ENCODE peak calls at places on chromosomes 13 and 19, in seven cellular contexts. One of them, this sample, is unnamed.

GRCh38 chr19:3162418-3163229 is 15.9 kb upstream of the S1PR4 start:
- DNase-seq in Panc1: no peak
- DNase-seq in amniotic stem cell: no peak
- DNase-seq in K562: peak
- DNase-seq in NCI-H1092: peak
- DNase-seq in fibroblast of pulmonary artery: peak
- DNase-seq in GM23248: peak
- DNase-seq in this sample: peak

GRCh38 chr13:94660695-94661324 is 51.5 kb downstream of the SOX21 start:
- DNase-seq in NCI-H1092: peak
- DNase-seq in GM23248: peak
- DNase-seq in K562: peak
- DNase-seq in Panc1: no peak
- DNase-seq in fibroblast of pulmonary artery: peak
- DNase-seq in amniotic stem cell: peak
- DNase-seq in this sample: peak

GRCh38 chr19:12825259-12826131 is 8.9 kb downstream of the RTBDN start:
- DNase-seq in fibroblast of pulmonary artery: no peak
- DNase-seq in K562: peak
- DNase-seq in amniotic stem cell: no peak
- DNase-seq in Panc1: no peak
- DNase-seq in NCI-H1092: peak
- DNase-seq in GM23248: peak
- DNase-seq in this sample: peak

GRCh38 chr19:58394821-58395219 is 636 bp upstream of the RNF225 start:
- DNase-seq in amniotic stem cell: no peak
- DNase-seq in fibroblast of pulmonary artery: no peak
- DNase-seq in NCI-H1092: no peak
- DNase-seq in Panc1: no peak
- DNase-seq in K562: no peak
- DNase-seq in GM23248: no peak
- DNase-seq in this sample: no peak

GRCh38 chr19:7376151-7376852 is 27.6 kb downstream of the ARHGEF18 start:
- DNase-seq in NCI-H1092: no peak
- DNase-seq in Panc1: no peak
- DNase-seq in K562: no peak
- DNase-seq in GM23248: no peak
- DNase-seq in amniotic stem cell: no peak
- DNase-seq in fibroblast of pulmonary artery: no peak
- DNase-seq in this sample: no peak

GRCh38 chr13:48501705-48502104 is 31.2 kb downstream of the RCBTB2 start:
- DNase-seq in GM23248: no peak
- DNase-seq in NCI-H1092: no peak
- DNase-seq in fibroblast of pulmonary artery: no peak
- DNase-seq in K562: no peak
- DNase-seq in Panc1: no peak
- DNase-seq in amniotic stem cell: no peak
- DNase-seq in this sample: no peak

GRCh38 chr19:38155453-38155852 is 68.6 kb downstream of the DPF1 start:
- DNase-seq in GM23248: peak
- DNase-seq in K562: peak
- DNase-seq in Panc1: no peak
- DNase-seq in fibroblast of pulmonary artery: peak
- DNase-seq in NCI-H1092: no peak
- DNase-seq in amniotic stem cell: no peak
- DNase-seq in this sample: no peak

GRCh38 chr19:1133471-1133929 is 29.7 kb downstream of the GPX4 start:
- DNase-seq in amniotic stem cell: no peak
- DNase-seq in Panc1: no peak
- DNase-seq in K562: peak
- DNase-seq in NCI-H1092: no peak
- DNase-seq in fibroblast of pulmonary artery: no peak
- DNase-seq in GM23248: no peak
- DNase-seq in this sample: peak